ENCODE peak calls at places on chromosomes 5 and 9, in nine cellular contexts. T is ovary; S is naive thymus-derived CD4-positive, alpha-beta T cell; G is Peyer's patch; V is fibroblast of lung; L is right cardiac atrium; E is foreskin keratinocyte; A is right atrium auricular region; B is thyroid gland. O is an unnamed sample.

GRCh38 chr5:96753848-96754247 is 53.9 kb downstream of the ERAP1 start:
- DNase-seq in V (no peak), T (no peak), G (no peak), E (no peak), S (no peak), L (no peak), B (no peak), A (no peak), O (no peak)

GRCh38 chr5:66769839-66770617 is 173.8 kb downstream of the MAST4 start:
- DNase-seq in S (no peak), V (peak; percentile 3), T (peak; percentile 26), L (peak; percentile 55), G (no peak), A (no peak), B (peak; percentile 8), E (no peak), O (peak; percentile 8)

GRCh38 chr9:26535146-26535545 is 357.5 kb downstream of the CAAP1 start:
- DNase-seq in E (no peak), G (no peak), B (no peak), A (no peak), T (no peak), S (no peak), L (no peak), V (no peak), O (no peak)

GRCh38 chr9:70552561-70552960 is 138.1 kb upstream of the KLF9 start:
- DNase-seq in G (no peak), B (no peak), A (no peak), T (no peak), L (no peak), E (no peak), S (no peak), V (no peak), O (no peak)

GRCh38 chr5:15992918-15993317 is 186.7 kb downstream of the MARCHF11 start:
- DNase-seq in T (no peak), L (no peak), V (peak; percentile 47), E (peak; percentile 94), A (no peak), G (no peak), S (no peak), B (no peak), O (no peak)

GRCh38 chr5:68533571-68534051 is 318.1 kb downstream of the PIK3R1 start:
- DNase-seq in T (no peak), L (no peak), S (no peak), G (no peak), V (no peak), E (no peak), B (no peak), A (no peak), O (peak; percentile 41)

GRCh38 chr9:126705767-126706697 is 92.3 kb downstream of the LMX1B start:
- DNase-seq in T (no peak), L (peak; percentile 82), V (peak; percentile 12), S (peak; percentile 70), E (peak; percentile 38), G (peak; percentile 91), B (peak; percentile 25), A (no peak), O (peak; percentile 74)

GRCh38 chr9:126879288-126879687 is 18.8 kb downstream of the ZBTB34 start:
- DNase-seq in E (no peak), L (no peak), G (no peak), S (no peak), V (peak; percentile 33), A (no peak), B (no peak), T (no peak), O (no peak)

GRCh38 chr9:91421987-91422765 is 1.5 kb downstream of the NFIL3 start:
- DNase-seq in V (no peak), G (no peak), T (peak; percentile 53), E (peak; percentile 57), L (peak; percentile 58), A (no peak), B (peak; percentile 36), S (no peak), O (peak; percentile 23)

DNA sequence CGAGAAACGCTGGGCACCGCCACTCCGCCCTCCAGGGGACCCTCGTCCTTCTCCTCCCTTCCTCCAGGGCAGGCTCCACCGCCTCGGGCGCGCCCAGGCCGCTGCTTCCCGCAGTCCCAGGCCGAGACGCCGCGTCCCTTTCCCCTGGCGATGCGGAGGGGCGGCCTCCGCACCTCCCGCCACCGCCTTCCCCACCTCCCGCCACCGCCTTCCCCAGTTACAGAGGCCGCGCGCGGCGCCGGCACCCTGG is 240 bp downstream of the TXN start:
- DNase-seq in S (no peak), B (no peak), T (no peak), A (no peak), V (no peak), E (no peak), L (peak; percentile 78), G (no peak), O (no peak)
- H3K4me1 ChIP-seq in S (peaks cover 4% of the 10 kb centered on the region), B (peaks cover 19% of the 10 kb centered on the region), T (peaks cover 8% of the 10 kb centered on the region), A (peaks cover 23% of the 10 kb centered on the region), V (peaks cover 8% of the 10 kb centered on the region), E (peaks cover 42% of the 10 kb centered on the region), L (peaks cover 7% of the 10 kb centered on the region), G (peaks cover 6% of the 10 kb centered on the region), O (peaks cover 41% of the 10 kb centered on the region)

GRCh38 chr9:27763831-27764230 is 190.6 kb upstream of the C9orf72 start:
- DNase-seq in G (no peak), B (no peak), S (no peak), V (no peak), A (no peak), L (no peak), T (no peak), E (no peak), O (no peak)
- H3K4me1 ChIP-seq in G (no peaks in the 10 kb centered on the region), B (no peaks in the 10 kb centered on the region), S (no peaks in the 10 kb centered on the region), V (no peaks in the 10 kb centered on the region), A (no peaks in the 10 kb centered on the region), L (no peaks in the 10 kb centered on the region), T (no peaks in the 10 kb centered on the region), E (peaks cover 13% of the 10 kb centered on the region), O (no peaks in the 10 kb centered on the region)

GRCh38 chr5:141604318-141604717 is 14.5 kb downstream of the DIAPH1 start:
- DNase-seq in V (peak; percentile 92), E (peak; percentile 97), T (no peak), S (no peak), A (peak; percentile 89), B (peak; percentile 18), L (peak; percentile 63), G (peak; percentile 78), O (peak; percentile 60)
- H3K4me1 ChIP-seq in V (peaks cover 6% of the 10 kb centered on the region), E (peaks cover 20% of the 10 kb centered on the region), T (no peaks in the 10 kb centered on the region), S (peaks cover 85% of the 10 kb centered on the region), A (peaks cover 51% of the 10 kb centered on the region), B (peaks cover 23% of the 10 kb centered on the region), L (peaks cover 3% of the 10 kb centered on the region), G (peaks cover 7% of the 10 kb centered on the region), O (peaks cover 51% of the 10 kb centered on the region)

GRCh38 chr9:34343605-34344004 is 14.2 kb downstream of the NUDT2 start:
- DNase-seq in B (no peak), L (no peak), T (no peak), E (no peak), A (no peak), V (no peak), S (no peak), G (no peak), O (no peak)
- H3K4me1 ChIP-seq in B (peaks cover 19% of the 10 kb centered on the region), L (peaks cover 2% of the 10 kb centered on the region), T (no peaks in the 10 kb centered on the region), E (no peaks in the 10 kb centered on the region), A (peaks cover 41% of the 10 kb centered on the region), V (no peaks in the 10 kb centered on the region), S (no peaks in the 10 kb centered on the region), G (no peaks in the 10 kb centered on the region), O (peaks cover 51% of the 10 kb centered on the region)

DNA sequence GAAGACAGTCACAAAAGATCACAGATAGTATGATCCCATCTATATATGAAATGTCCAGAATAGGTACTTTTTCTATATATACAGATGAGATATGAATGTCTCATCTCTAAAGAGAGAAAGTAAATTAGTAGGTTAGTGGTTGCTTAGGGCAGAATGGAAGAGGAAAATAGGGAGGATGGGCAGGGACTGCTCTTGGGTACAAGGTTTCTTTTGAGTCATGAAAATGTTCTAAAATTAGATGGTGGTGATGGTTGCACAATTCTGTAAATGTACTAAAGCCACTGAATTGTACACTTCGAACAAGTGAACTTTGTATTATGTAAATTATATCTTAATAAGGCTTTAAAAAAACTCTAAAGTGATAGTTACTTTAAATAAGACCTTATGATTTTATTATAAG is 59.6 kb upstream of the GRAMD2B start:
- DNase-seq in T (no peak), A (no peak), L (no peak), B (no peak), G (no peak), V (peak; percentile 64), E (no peak), S (no peak), O (no peak)
- H3K4me1 ChIP-seq in T (peaks cover 1% of the 10 kb centered on the region), A (no peaks in the 10 kb centered on the region), L (no peaks in the 10 kb centered on the region), B (peaks cover 12% of the 10 kb centered on the region), G (no peaks in the 10 kb centered on the region), V (peaks cover 3% of the 10 kb centered on the region), E (peaks cover 15% of the 10 kb centered on the region), S (no peaks in the 10 kb centered on the region), O (peaks cover 26% of the 10 kb centered on the region)

DNA sequence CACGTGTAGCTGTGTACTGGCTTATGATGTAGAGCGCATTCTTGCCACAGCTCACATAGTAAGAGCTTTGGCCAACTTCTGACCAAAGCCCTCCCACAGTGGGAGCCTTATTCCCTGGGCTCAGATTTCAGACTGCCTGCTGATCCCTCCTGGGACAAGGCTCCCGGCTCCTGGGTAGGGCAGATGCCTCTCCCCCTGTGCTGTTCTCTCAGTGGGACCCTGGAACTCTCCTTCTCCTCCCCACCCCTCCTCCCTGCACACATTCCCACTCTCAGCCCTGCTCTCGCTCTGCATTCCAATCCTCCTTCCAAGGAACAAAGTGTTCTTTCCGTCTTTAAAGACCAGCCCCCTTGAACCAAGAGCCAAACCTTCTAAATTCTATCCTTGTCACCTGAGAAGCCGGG is 17.5 kb downstream of the LCP2 start:
- DNase-seq in B (peak; percentile 20), V (no peak), E (no peak), G (no peak), T (no peak), S (no peak), A (no peak), L (no peak), O (no peak)
- H3K4me1 ChIP-seq in B (peaks cover 18% of the 10 kb centered on the region), V (no peaks in the 10 kb centered on the region), E (no peaks in the 10 kb centered on the region), G (peaks cover 21% of the 10 kb centered on the region), T (peaks cover 4% of the 10 kb centered on the region), S (peaks cover 93% of the 10 kb centered on the region), A (peaks cover 20% of the 10 kb centered on the region), L (peaks cover 6% of the 10 kb centered on the region), O (peaks cover 3% of the 10 kb centered on the region)